ENCODE peak calls at places on chromosomes 13 and 19, in eight cellular contexts. O is EL; F is Kasumi-1; V is T-helper 17 cell; I is NCI-H2227 treated with DMSO at 0.1 percent for 48 hours; X is activated CD4-positive, alpha-beta memory T cell treated with anti-CD3 and anti-CD28 coated beads, Interleukin-2, amount 10 ng/mL, durations not matched to agents 7 days and 5 days; J is BJ; U is stimulated activated CD8-positive, alpha-beta memory T cell treated with anti-CD3 and anti-CD28 coated beads, Interleukin-4, amount 100 ng/mL, for 48 hours. A is an unnamed sample.

GRCh38 chr19:37979547-37980082 is 72.6 kb downstream of the SIPA1L3 start:
- DNase-seq in O (no peak), F (no peak), V (no peak), I (peak), X (no peak), J (no peak), U (no peak), A (no peak)

GRCh38 chr13:20126460-20127262 is 34.2 kb downstream of the GJA3 start:
- DNase-seq in O (no peak), F (peak), V (no peak), I (no peak), X (no peak), J (no peak), U (no peak), A (no peak)

GRCh38 chr13:104143760-104144406 is 1077.7 kb upstream of the SLC10A2 start:
- DNase-seq in O (no peak), F (no peak), V (no peak), I (peak), X (no peak), J (no peak), U (no peak), A (no peak)

GRCh38 chr13:98221234-98221633 is 44.2 kb upstream of the RNF113B start:
- DNase-seq in O (no peak), F (no peak), V (no peak), I (no peak), X (no peak), J (no peak), U (no peak), A (no peak)

GRCh38 chr13:31905896-31906295 is 125.7 kb upstream of the FRY start:
- DNase-seq in O (no peak), F (no peak), V (no peak), I (no peak), X (no peak), J (no peak), U (no peak), A (no peak)

GRCh38 chr13:40377783-40378182 is 288.7 kb downstream of the FOXO1 start:
- DNase-seq in O (peak), F (no peak), V (no peak), I (no peak), X (no peak), J (no peak), U (peak), A (peak)

GRCh38 chr13:46810440-46810839 is 13.5 kb upstream of the ESD start:
- DNase-seq in O (no peak), F (no peak), V (no peak), I (no peak), X (no peak), J (no peak), U (no peak), A (peak)

GRCh38 chr19:40280608-40281221 is 4.4 kb downstream of the AKT2 start:
- DNase-seq in O (no peak), F (no peak), V (no peak), I (no peak), X (no peak), J (no peak), U (no peak), A (no peak)

GRCh38 chr19:6828306-6828697 is 55.8 kb downstream of the VAV1 start:
- DNase-seq in O (peak), F (no peak), V (no peak), I (no peak), X (no peak), J (no peak), U (no peak), A (no peak)

GRCh38 chr19:23283925-23284324 is 33.7 kb upstream of the ZNF724 start:
- DNase-seq in O (peak), F (peak), V (peak), I (no peak), X (peak), J (no peak), U (peak), A (peak)

GRCh38 chr19:55106591-55106990 is 10.8 kb downstream of the PPP1R12C start:
- DNase-seq in O (no peak), F (no peak), V (no peak), I (no peak), X (no peak), J (no peak), U (no peak), A (no peak)

GRCh38 chr19:13887039-13887438 is 10.1 kb downstream of the NANOS3 start:
- DNase-seq in O (no peak), F (no peak), V (no peak), I (no peak), X (peak), J (no peak), U (peak), A (no peak)

GRCh38 chr13:98525452-98525851 is 51.5 kb downstream of the STK24 start:
- DNase-seq in O (no peak), F (no peak), V (no peak), I (no peak), X (no peak), J (no peak), U (no peak), A (no peak)

GRCh38 chr13:57552441-57552840 is 79.1 kb upstream of the PCDH17 start:
- DNase-seq in O (no peak), F (no peak), V (no peak), I (no peak), X (no peak), J (no peak), U (no peak), A (no peak)

GRCh38 chr13:27926644-27927434 is 7.0 kb downstream of the PDX1 start:
- DNase-seq in O (no peak), F (no peak), V (no peak), I (no peak), X (no peak), J (no peak), U (peak), A (no peak)

GRCh38 chr13:113307491-113307890 is 10.5 kb downstream of the LAMP1 start:
- DNase-seq in O (no peak), F (no peak), V (no peak), I (no peak), X (no peak), J (no peak), U (no peak), A (no peak)

GRCh38 chr19:36771275-36772231 is 1.1 kb downstream of the ZNF850 start:
- DNase-seq in O (peak), F (peak), V (no peak), I (no peak), X (peak), J (no peak), U (peak), A (peak)

GRCh38 chr13:94327318-94327717 is 152.2 kb downstream of the DCT start:
- DNase-seq in O (no peak), F (no peak), V (no peak), I (no peak), X (peak), J (no peak), U (no peak), A (no peak)

GRCh38 chr19:11481777-11482383 is 1.0 kb upstream of the ELAVL3 start:
- DNase-seq in O (peak), F (peak), V (peak), I (peak), X (peak), J (peak), U (peak), A (peak)

A was measured in AG08396.